ENCODE peak calls at places on chromosomes 6 and 20, in ten cellular contexts. One of them, this sample, is unnamed.

GRCh38 chr6:79599725-79600259 is 31.3 kb upstream of the SH3BGRL2 start:
- DNase-seq in fibroblast of villous mesenchyme: no peak
- DNase-seq in HepG2: no peak
- DNase-seq in OCI-LY7: no peak
- DNase-seq in brain microvascular endothelial cell: no peak
- DNase-seq in GM12865: no peak
- DNase-seq in astrocyte of the spinal cord: no peak
- DNase-seq in PC-9: no peak
- DNase-seq in body of pancreas: peak
- DNase-seq in left lung: no peak
- DNase-seq in this sample: no peak

GRCh38 chr6:111486921-111487320 is 3.9 kb upstream of the REV3L start:
- DNase-seq in body of pancreas: no peak
- DNase-seq in brain microvascular endothelial cell: no peak
- DNase-seq in HepG2: no peak
- DNase-seq in GM12865: no peak
- DNase-seq in fibroblast of villous mesenchyme: no peak
- DNase-seq in OCI-LY7: no peak
- DNase-seq in PC-9: no peak
- DNase-seq in left lung: no peak
- DNase-seq in astrocyte of the spinal cord: no peak
- DNase-seq in this sample: no peak

GRCh38 chr6:7143161-7143974 is 35.6 kb downstream of the RREB1 start:
- DNase-seq in left lung: no peak
- DNase-seq in astrocyte of the spinal cord: no peak
- DNase-seq in fibroblast of villous mesenchyme: no peak
- DNase-seq in HepG2: peak
- DNase-seq in GM12865: peak
- DNase-seq in OCI-LY7: no peak
- DNase-seq in PC-9: no peak
- DNase-seq in body of pancreas: peak
- DNase-seq in brain microvascular endothelial cell: no peak
- DNase-seq in this sample: no peak

GRCh38 chr6:90458353-90459224 is 128.3 kb downstream of the MAP3K7 start:
- DNase-seq in OCI-LY7: peak
- DNase-seq in fibroblast of villous mesenchyme: no peak
- DNase-seq in HepG2: no peak
- DNase-seq in left lung: no peak
- DNase-seq in body of pancreas: no peak
- DNase-seq in astrocyte of the spinal cord: no peak
- DNase-seq in brain microvascular endothelial cell: no peak
- DNase-seq in PC-9: no peak
- DNase-seq in GM12865: peak
- DNase-seq in this sample: no peak

GRCh38 chr20:36175475-36175995 is 21.0 kb downstream of the EPB41L1 start:
- DNase-seq in body of pancreas: no peak
- DNase-seq in GM12865: peak
- DNase-seq in brain microvascular endothelial cell: no peak
- DNase-seq in HepG2: no peak
- DNase-seq in OCI-LY7: peak
- DNase-seq in fibroblast of villous mesenchyme: no peak
- DNase-seq in left lung: no peak
- DNase-seq in PC-9: no peak
- DNase-seq in astrocyte of the spinal cord: no peak
- DNase-seq in this sample: no peak

GRCh38 chr6:113980937-113981554 is 10.1 kb upstream of the HDAC2 start:
- DNase-seq in fibroblast of villous mesenchyme: no peak
- DNase-seq in GM12865: peak
- DNase-seq in brain microvascular endothelial cell: no peak
- DNase-seq in OCI-LY7: peak
- DNase-seq in astrocyte of the spinal cord: peak
- DNase-seq in PC-9: no peak
- DNase-seq in body of pancreas: no peak
- DNase-seq in HepG2: peak
- DNase-seq in left lung: no peak
- DNase-seq in this sample: no peak

GRCh38 chr6:22029169-22029568 is 267.7 kb downstream of the PRL start:
- DNase-seq in HepG2: no peak
- DNase-seq in astrocyte of the spinal cord: peak
- DNase-seq in OCI-LY7: no peak
- DNase-seq in GM12865: peak
- DNase-seq in fibroblast of villous mesenchyme: peak
- DNase-seq in body of pancreas: no peak
- DNase-seq in brain microvascular endothelial cell: no peak
- DNase-seq in left lung: no peak
- DNase-seq in PC-9: no peak
- DNase-seq in this sample: no peak

GRCh38 chr6:25370175-25371036 is 91.2 kb downstream of the CARMIL1 start:
- DNase-seq in astrocyte of the spinal cord: no peak
- DNase-seq in OCI-LY7: no peak
- DNase-seq in HepG2: no peak
- DNase-seq in brain microvascular endothelial cell: no peak
- DNase-seq in PC-9: no peak
- DNase-seq in body of pancreas: no peak
- DNase-seq in fibroblast of villous mesenchyme: no peak
- DNase-seq in GM12865: peak
- DNase-seq in left lung: no peak
- DNase-seq in this sample: no peak

GRCh38 chr20:35171753-35172433 is at the start of gene PROCR:
- DNase-seq in PC-9: peak
- DNase-seq in left lung: peak
- DNase-seq in HepG2: no peak
- DNase-seq in brain microvascular endothelial cell: peak
- DNase-seq in GM12865: no peak
- DNase-seq in body of pancreas: peak
- DNase-seq in OCI-LY7: no peak
- DNase-seq in astrocyte of the spinal cord: peak
- DNase-seq in fibroblast of villous mesenchyme: peak
- DNase-seq in this sample: no peak

GRCh38 chr20:63060057-63060991 is 53.6 kb upstream of the BHLHE23 start:
- DNase-seq in body of pancreas: no peak
- DNase-seq in HepG2: no peak
- DNase-seq in OCI-LY7: no peak
- DNase-seq in GM12865: no peak
- DNase-seq in brain microvascular endothelial cell: peak
- DNase-seq in PC-9: no peak
- DNase-seq in astrocyte of the spinal cord: no peak
- DNase-seq in left lung: peak
- DNase-seq in fibroblast of villous mesenchyme: peak
- DNase-seq in this sample: no peak

DNA sequence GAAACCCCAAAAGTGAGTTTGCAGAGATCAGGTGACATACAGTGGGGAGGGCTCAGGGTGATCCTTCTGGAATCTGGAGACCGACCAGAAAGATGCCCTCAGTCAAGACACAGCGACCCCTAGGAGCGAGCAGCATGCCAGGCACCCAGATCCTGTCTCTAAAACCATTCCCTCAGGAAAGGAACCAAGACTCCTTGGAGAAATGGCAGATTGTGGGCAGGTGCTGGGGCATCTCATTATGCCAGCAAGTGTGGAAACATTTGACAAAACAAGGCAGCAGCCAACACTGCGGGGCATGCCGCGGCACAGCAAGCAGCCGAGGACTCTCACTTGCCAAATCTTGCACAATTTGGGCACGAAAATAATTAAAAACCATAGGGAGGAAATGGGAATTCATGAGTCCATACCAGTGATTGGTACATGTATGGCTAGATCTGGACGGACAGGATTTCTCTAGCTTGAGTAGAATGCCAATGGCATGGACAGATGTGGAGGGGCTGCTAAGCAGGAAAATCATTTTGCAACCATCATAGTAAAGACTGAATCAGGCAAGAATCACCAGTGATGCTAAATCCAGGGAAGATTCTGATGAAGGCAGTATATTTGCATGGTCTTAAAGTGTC is 76.9 kb downstream of the GINS1 start:
- DNase-seq in left lung: peak
- DNase-seq in GM12865: no peak
- DNase-seq in OCI-LY7: no peak
- DNase-seq in fibroblast of villous mesenchyme: no peak
- DNase-seq in brain microvascular endothelial cell: no peak
- DNase-seq in astrocyte of the spinal cord: no peak
- DNase-seq in body of pancreas: no peak
- DNase-seq in PC-9: no peak
- DNase-seq in HepG2: no peak
- DNase-seq in this sample: no peak
- TF ChIP-seq CTCF in left lung: no peak
- TF ChIP-seq CTCF in GM12865: peak
- TF ChIP-seq CTCF in OCI-LY7: peak
- TF ChIP-seq CTCF in fibroblast of villous mesenchyme: no peak
- TF ChIP-seq CTCF in brain microvascular endothelial cell: no peak
- TF ChIP-seq CTCF in astrocyte of the spinal cord: no peak
- TF ChIP-seq CTCF in body of pancreas: no peak
- TF ChIP-seq CTCF in PC-9: no peak
- TF ChIP-seq CTCF in HepG2: no peak
- TF ChIP-seq CTCF in this sample: no peak

DNA sequence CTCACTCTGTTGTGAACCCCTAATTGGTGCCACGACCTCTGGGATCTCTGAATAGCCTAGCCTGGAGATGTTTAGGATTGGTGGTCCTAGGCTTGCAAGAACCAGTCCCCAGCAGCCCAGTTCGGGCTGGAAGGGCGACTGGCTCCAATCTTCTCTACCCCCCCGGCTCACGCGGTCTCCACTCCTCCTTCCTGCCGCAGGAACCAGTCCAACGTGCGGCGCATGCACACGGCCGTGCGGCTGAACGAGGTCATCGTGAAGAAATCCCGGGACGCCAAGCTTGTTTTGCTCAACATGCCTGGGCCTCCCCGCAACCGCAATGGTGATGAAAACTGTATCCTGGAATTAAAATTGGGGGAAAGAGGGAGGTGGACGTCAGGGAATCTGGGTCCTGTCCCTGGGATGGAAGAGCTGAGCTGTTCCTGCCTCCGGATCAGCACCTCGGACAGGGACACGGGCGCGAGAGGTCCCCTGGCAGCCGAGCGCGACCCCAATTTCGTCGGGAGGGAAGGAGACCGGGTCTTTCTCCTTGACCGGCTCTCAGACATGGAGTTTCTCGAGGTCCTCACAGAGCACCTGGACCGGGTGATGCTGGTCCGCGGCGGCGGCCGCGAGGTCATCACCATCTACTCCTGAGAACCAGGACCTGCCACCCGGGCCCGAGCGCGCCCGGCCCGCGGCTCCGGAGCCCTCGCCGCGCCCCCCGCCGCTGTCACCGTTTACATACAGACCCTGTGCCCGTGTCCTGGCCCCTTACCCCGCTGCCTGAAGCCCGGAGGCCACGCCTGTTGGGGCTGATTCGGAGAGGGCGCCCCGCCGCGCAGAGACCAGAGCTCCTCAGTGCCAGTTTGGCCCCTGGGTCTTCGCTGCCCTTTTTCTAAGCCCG is 28.2 kb downstream of the SLC12A5 start:
- DNase-seq in PC-9: no peak
- DNase-seq in fibroblast of villous mesenchyme: peak
- DNase-seq in left lung: peak
- DNase-seq in brain microvascular endothelial cell: no peak
- DNase-seq in GM12865: no peak
- DNase-seq in HepG2: no peak
- DNase-seq in astrocyte of the spinal cord: peak
- DNase-seq in OCI-LY7: no peak
- DNase-seq in body of pancreas: peak
- DNase-seq in this sample: no peak
- H3K4me3 ChIP-seq in PC-9: no peak
- H3K4me3 ChIP-seq in fibroblast of villous mesenchyme: no peak
- H3K4me3 ChIP-seq in left lung: peak
- H3K4me3 ChIP-seq in brain microvascular endothelial cell: no peak
- H3K4me3 ChIP-seq in GM12865: no peak
- H3K4me3 ChIP-seq in HepG2: no peak
- H3K4me3 ChIP-seq in astrocyte of the spinal cord: no peak
- H3K4me3 ChIP-seq in OCI-LY7: no peak
- H3K4me3 ChIP-seq in body of pancreas: no peak
- H3K4me3 ChIP-seq in this sample: no peak

DNA sequence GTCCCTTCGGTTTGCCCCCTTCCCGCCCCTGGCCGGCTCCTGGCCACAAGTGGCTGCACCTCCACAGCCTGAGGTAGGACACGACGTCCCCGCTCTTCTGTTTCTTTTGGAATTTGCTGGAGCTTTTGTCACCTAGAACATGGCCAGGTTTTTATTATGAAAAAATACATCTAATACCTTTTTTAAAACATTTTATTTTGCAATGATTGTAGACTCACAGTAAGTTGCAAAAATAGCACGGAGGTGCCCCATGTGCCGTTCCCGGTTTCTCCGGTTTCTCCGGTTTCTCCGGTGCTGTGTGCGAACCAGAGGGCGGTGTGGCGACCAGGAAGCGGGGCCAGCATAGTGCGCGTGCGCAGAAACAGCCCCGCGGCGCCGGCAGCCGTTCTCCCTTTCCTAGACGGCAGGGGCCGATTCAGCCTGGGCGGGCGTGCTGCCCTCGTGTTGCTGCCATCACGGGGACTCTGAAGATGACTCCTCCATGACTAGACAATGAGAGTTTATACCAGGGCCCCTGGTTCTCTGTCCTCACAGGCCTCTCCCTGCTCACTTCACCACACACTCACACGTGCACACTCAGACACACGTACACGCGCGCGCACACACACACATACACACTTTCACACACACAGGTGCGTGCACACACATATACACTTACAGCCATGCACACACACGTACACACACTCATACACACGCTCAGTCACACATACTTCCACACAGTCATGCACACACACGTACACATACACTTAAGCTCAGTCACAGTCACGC is 102.1 kb downstream of the TMEM242 start:
- DNase-seq in fibroblast of villous mesenchyme: peak
- DNase-seq in PC-9: peak
- DNase-seq in body of pancreas: peak
- DNase-seq in HepG2: peak
- DNase-seq in OCI-LY7: peak
- DNase-seq in GM12865: peak
- DNase-seq in left lung: peak
- DNase-seq in brain microvascular endothelial cell: peak
- DNase-seq in astrocyte of the spinal cord: peak
- DNase-seq in this sample: no peak
- TF ChIP-seq CTCF in fibroblast of villous mesenchyme: peak
- TF ChIP-seq CTCF in PC-9: no peak
- TF ChIP-seq CTCF in body of pancreas: peak
- TF ChIP-seq CTCF in HepG2: peak
- TF ChIP-seq CTCF in OCI-LY7: peak
- TF ChIP-seq CTCF in GM12865: no peak
- TF ChIP-seq CTCF in left lung: no peak
- TF ChIP-seq CTCF in brain microvascular endothelial cell: peak
- TF ChIP-seq CTCF in astrocyte of the spinal cord: peak
- TF ChIP-seq CTCF in this sample: no peak

GRCh38 chr6:39945626-39946025 is 11.4 kb upstream of the MOCS1 start:
- DNase-seq in HepG2: no peak
- DNase-seq in fibroblast of villous mesenchyme: no peak
- DNase-seq in body of pancreas: no peak
- DNase-seq in OCI-LY7: no peak
- DNase-seq in brain microvascular endothelial cell: no peak
- DNase-seq in PC-9: no peak
- DNase-seq in GM12865: no peak
- DNase-seq in left lung: no peak
- DNase-seq in astrocyte of the spinal cord: no peak
- DNase-seq in this sample: no peak
- H3K4me3 ChIP-seq in HepG2: no peak
- H3K4me3 ChIP-seq in fibroblast of villous mesenchyme: no peak
- H3K4me3 ChIP-seq in body of pancreas: no peak
- H3K4me3 ChIP-seq in OCI-LY7: no peak
- H3K4me3 ChIP-seq in brain microvascular endothelial cell: no peak
- H3K4me3 ChIP-seq in PC-9: no peak
- H3K4me3 ChIP-seq in GM12865: no peak
- H3K4me3 ChIP-seq in left lung: no peak
- H3K4me3 ChIP-seq in astrocyte of the spinal cord: no peak
- H3K4me3 ChIP-seq in this sample: no peak